ENCODE peak calls at places on chromosomes 13 and 19, in eight cellular contexts. M, K, U, C, I, E, B and Y are unnamed samples.

GRCh38 chr13:30337061-30337601 is 29.8 kb upstream of the KATNAL1 start:
- DNase-seq in M (no peak), K (no peak), U (no peak), C (no peak), I (no peak), E (no peak), B (no peak), Y (no peak)

GRCh38 chr19:29117926-29118325 is 95.0 kb downstream of the UQCRFS1 start:
- DNase-seq in M (no peak), K (peak), U (no peak), C (no peak), I (no peak), E (no peak), B (no peak), Y (no peak)

GRCh38 chr19:13505761-13506549 is at the start of gene CACNA1A:
- DNase-seq in M (peak), K (no peak), U (no peak), C (peak), I (no peak), E (peak), B (no peak), Y (peak)

GRCh38 chr13:48727252-48728011 is 73.7 kb downstream of the CYSLTR2 start:
- DNase-seq in M (no peak), K (no peak), U (no peak), C (no peak), I (no peak), E (peak), B (no peak), Y (no peak)

GRCh38 chr13:110360598-110360997 is 53.5 kb downstream of the COL4A2 start:
- DNase-seq in M (no peak), K (no peak), U (no peak), C (no peak), I (no peak), E (no peak), B (no peak), Y (no peak)

GRCh38 chr13:88183440-88183839 is 512.3 kb downstream of the SLITRK5 start:
- DNase-seq in M (no peak), K (no peak), U (no peak), C (no peak), I (no peak), E (no peak), B (no peak), Y (no peak)

GRCh38 chr13:27367570-27367969 is 56.8 kb upstream of the GTF3A start:
- DNase-seq in M (no peak), K (no peak), U (no peak), C (no peak), I (no peak), E (no peak), B (no peak), Y (no peak)

GRCh38 chr19:38386968-38387549 is 775 bp downstream of the GGN start:
- DNase-seq in M (no peak), K (no peak), U (no peak), C (no peak), I (no peak), E (peak), B (no peak), Y (no peak)

GRCh38 chr13:48653074-48654054 is at the start of gene CYSLTR2:
- DNase-seq in M (no peak), K (no peak), U (no peak), C (peak), I (no peak), E (peak), B (no peak), Y (no peak)

GRCh38 chr13:110989331-110989730 is 74.5 kb upstream of the ANKRD10 start:
- DNase-seq in M (no peak), K (no peak), U (no peak), C (no peak), I (no peak), E (peak), B (no peak), Y (no peak)

GRCh38 chr13:72983085-72983768 is 75.6 kb upstream of the KLF5 start:
- DNase-seq in M (no peak), K (no peak), U (no peak), C (peak), I (no peak), E (peak), B (no peak), Y (peak)

GRCh38 chr13:43319617-43320444 is 296.4 kb downstream of the DNAJC15 start:
- DNase-seq in M (no peak), K (no peak), U (no peak), C (no peak), I (no peak), E (no peak), B (no peak), Y (no peak)

GRCh38 chr13:66805657-66806056 is 424.5 kb downstream of the PCDH9 start:
- DNase-seq in M (no peak), K (no peak), U (no peak), C (peak), I (no peak), E (peak), B (no peak), Y (no peak)

GRCh38 chr13:41461527-41462124 is 4.3 kb downstream of the RGCC start:
- DNase-seq in M (no peak), K (no peak), U (no peak), C (no peak), I (no peak), E (no peak), B (no peak), Y (no peak)

GRCh38 chr19:37594982-37595382 is 306 bp downstream of the ZNF540 start:
- DNase-seq in M (peak), K (peak), U (peak), C (no peak), I (peak), E (peak), B (peak), Y (peak)

GRCh38 chr19:11576186-11576585 is 1.3 kb downstream of the ACP5 start:
- DNase-seq in M (no peak), K (no peak), U (no peak), C (no peak), I (no peak), E (no peak), B (no peak), Y (no peak)

GRCh38 chr13:60226507-60226906 is 62.8 kb upstream of the DIAPH3 start:
- DNase-seq in M (peak), K (no peak), U (peak), C (peak), I (no peak), E (peak), B (no peak), Y (no peak)